ENCODE peak calls at places on chromosomes 7 and 10, in nine cellular contexts. One of them, this sample, is unnamed.

GRCh38 chr7:36207451-36208291 is 54.6 kb downstream of the EEPD1 start:
- DNase-seq in T-cell: peak
- DNase-seq in OCI-LY7: no peak
- DNase-seq in T-helper 2 cell: peak
- DNase-seq in Right ventricle myocardium inferior: peak
- DNase-seq in posterior vena cava: peak
- DNase-seq in amygdala: peak
- DNase-seq in effector CD4-positive, alpha-beta T cell: peak
- DNase-seq in osteocyte: no peak
- DNase-seq in this sample: no peak

GRCh38 chr7:146659732-146660131 is 543.1 kb downstream of the CNTNAP2 start:
- DNase-seq in T-helper 2 cell: no peak
- DNase-seq in Right ventricle myocardium inferior: no peak
- DNase-seq in osteocyte: no peak
- DNase-seq in OCI-LY7: no peak
- DNase-seq in amygdala: no peak
- DNase-seq in effector CD4-positive, alpha-beta T cell: no peak
- DNase-seq in posterior vena cava: no peak
- DNase-seq in T-cell: no peak
- DNase-seq in this sample: no peak

GRCh38 chr10:33661580-33662269 is 327.3 kb upstream of the NRP1 start:
- DNase-seq in Right ventricle myocardium inferior: peak
- DNase-seq in effector CD4-positive, alpha-beta T cell: no peak
- DNase-seq in osteocyte: peak
- DNase-seq in posterior vena cava: peak
- DNase-seq in amygdala: peak
- DNase-seq in OCI-LY7: no peak
- DNase-seq in T-cell: no peak
- DNase-seq in T-helper 2 cell: no peak
- DNase-seq in this sample: no peak

GRCh38 chr10:124742418-124743187 is 1.6 kb downstream of the FAM53B start:
- DNase-seq in posterior vena cava: no peak
- DNase-seq in amygdala: no peak
- DNase-seq in Right ventricle myocardium inferior: peak
- DNase-seq in T-helper 2 cell: no peak
- DNase-seq in effector CD4-positive, alpha-beta T cell: no peak
- DNase-seq in osteocyte: no peak
- DNase-seq in OCI-LY7: peak
- DNase-seq in T-cell: no peak
- DNase-seq in this sample: no peak

GRCh38 chr7:11807000-11807399 is 25.0 kb downstream of the THSD7A start:
- DNase-seq in Right ventricle myocardium inferior: no peak
- DNase-seq in effector CD4-positive, alpha-beta T cell: no peak
- DNase-seq in OCI-LY7: no peak
- DNase-seq in T-cell: no peak
- DNase-seq in T-helper 2 cell: no peak
- DNase-seq in osteocyte: no peak
- DNase-seq in posterior vena cava: no peak
- DNase-seq in amygdala: no peak
- DNase-seq in this sample: no peak

GRCh38 chr7:80277434-80278427 is 143.1 kb downstream of the GNAI1 start:
- DNase-seq in T-cell: no peak
- DNase-seq in T-helper 2 cell: no peak
- DNase-seq in effector CD4-positive, alpha-beta T cell: no peak
- DNase-seq in posterior vena cava: no peak
- DNase-seq in OCI-LY7: no peak
- DNase-seq in osteocyte: no peak
- DNase-seq in Right ventricle myocardium inferior: no peak
- DNase-seq in amygdala: no peak
- DNase-seq in this sample: no peak

GRCh38 chr10:85612378-85612775 is 754.2 kb downstream of the GRID1 start:
- DNase-seq in OCI-LY7: peak
- DNase-seq in effector CD4-positive, alpha-beta T cell: no peak
- DNase-seq in amygdala: no peak
- DNase-seq in osteocyte: peak
- DNase-seq in posterior vena cava: no peak
- DNase-seq in Right ventricle myocardium inferior: no peak
- DNase-seq in T-helper 2 cell: peak
- DNase-seq in T-cell: peak
- DNase-seq in this sample: peak

GRCh38 chr10:78516741-78517140 is 483.1 kb downstream of the RPS24 start:
- DNase-seq in Right ventricle myocardium inferior: no peak
- DNase-seq in T-cell: no peak
- DNase-seq in T-helper 2 cell: no peak
- DNase-seq in osteocyte: peak
- DNase-seq in effector CD4-positive, alpha-beta T cell: no peak
- DNase-seq in posterior vena cava: no peak
- DNase-seq in amygdala: no peak
- DNase-seq in OCI-LY7: no peak
- DNase-seq in this sample: no peak

GRCh38 chr7:16084370-16084769 is 337.0 kb downstream of the CRPPA start:
- DNase-seq in OCI-LY7: no peak
- DNase-seq in T-helper 2 cell: no peak
- DNase-seq in T-cell: no peak
- DNase-seq in posterior vena cava: no peak
- DNase-seq in effector CD4-positive, alpha-beta T cell: no peak
- DNase-seq in osteocyte: no peak
- DNase-seq in Right ventricle myocardium inferior: no peak
- DNase-seq in amygdala: no peak
- DNase-seq in this sample: no peak

GRCh38 chr7:128940494-128941322 is 3.0 kb downstream of the IRF5 start:
- DNase-seq in T-cell: no peak
- DNase-seq in effector CD4-positive, alpha-beta T cell: no peak
- DNase-seq in amygdala: no peak
- DNase-seq in OCI-LY7: peak
- DNase-seq in osteocyte: no peak
- DNase-seq in T-helper 2 cell: no peak
- DNase-seq in posterior vena cava: peak
- DNase-seq in Right ventricle myocardium inferior: peak
- DNase-seq in this sample: peak

GRCh38 chr7:158228131-158228530 is 359.5 kb downstream of the PTPRN2 start:
- DNase-seq in OCI-LY7: no peak
- DNase-seq in Right ventricle myocardium inferior: no peak
- DNase-seq in T-cell: no peak
- DNase-seq in posterior vena cava: no peak
- DNase-seq in osteocyte: no peak
- DNase-seq in amygdala: no peak
- DNase-seq in T-helper 2 cell: no peak
- DNase-seq in effector CD4-positive, alpha-beta T cell: no peak
- DNase-seq in this sample: no peak

GRCh38 chr10:1256139-1256720 is 200.0 kb downstream of the WDR37 start:
- DNase-seq in Right ventricle myocardium inferior: no peak
- DNase-seq in osteocyte: no peak
- DNase-seq in effector CD4-positive, alpha-beta T cell: no peak
- DNase-seq in T-helper 2 cell: no peak
- DNase-seq in OCI-LY7: no peak
- DNase-seq in T-cell: no peak
- DNase-seq in amygdala: no peak
- DNase-seq in posterior vena cava: peak
- DNase-seq in this sample: no peak

GRCh38 chr7:17769918-17770317 is 170.4 kb downstream of the SNX13 start:
- DNase-seq in osteocyte: no peak
- DNase-seq in amygdala: peak
- DNase-seq in posterior vena cava: peak
- DNase-seq in T-cell: peak
- DNase-seq in Right ventricle myocardium inferior: no peak
- DNase-seq in OCI-LY7: peak
- DNase-seq in T-helper 2 cell: no peak
- DNase-seq in effector CD4-positive, alpha-beta T cell: peak
- DNase-seq in this sample: no peak

GRCh38 chr7:30028749-30029635 is 780 bp downstream of the PLEKHA8 start:
- DNase-seq in T-cell: peak
- DNase-seq in T-helper 2 cell: peak
- DNase-seq in amygdala: peak
- DNase-seq in posterior vena cava: peak
- DNase-seq in osteocyte: no peak
- DNase-seq in Right ventricle myocardium inferior: peak
- DNase-seq in effector CD4-positive, alpha-beta T cell: no peak
- DNase-seq in OCI-LY7: peak
- DNase-seq in this sample: no peak

GRCh38 chr7:29883462-29884398 is 77.4 kb downstream of the WIPF3 start:
- DNase-seq in T-cell: no peak
- DNase-seq in posterior vena cava: no peak
- DNase-seq in effector CD4-positive, alpha-beta T cell: no peak
- DNase-seq in amygdala: no peak
- DNase-seq in osteocyte: peak
- DNase-seq in T-helper 2 cell: no peak
- DNase-seq in Right ventricle myocardium inferior: no peak
- DNase-seq in OCI-LY7: no peak
- DNase-seq in this sample: no peak

GRCh38 chr10:113329121-113329596 is 223.7 kb upstream of the HABP2 start:
- DNase-seq in T-helper 2 cell: no peak
- DNase-seq in effector CD4-positive, alpha-beta T cell: no peak
- DNase-seq in T-cell: no peak
- DNase-seq in amygdala: no peak
- DNase-seq in Right ventricle myocardium inferior: no peak
- DNase-seq in osteocyte: no peak
- DNase-seq in posterior vena cava: no peak
- DNase-seq in OCI-LY7: no peak
- DNase-seq in this sample: no peak

GRCh38 chr7:40220421-40220911 is 85.7 kb downstream of the SUGCT start:
- DNase-seq in osteocyte: no peak
- DNase-seq in OCI-LY7: no peak
- DNase-seq in T-cell: no peak
- DNase-seq in posterior vena cava: no peak
- DNase-seq in amygdala: no peak
- DNase-seq in Right ventricle myocardium inferior: no peak
- DNase-seq in effector CD4-positive, alpha-beta T cell: no peak
- DNase-seq in T-helper 2 cell: no peak
- DNase-seq in this sample: no peak

GRCh38 chr10:116753759-116754158 is 11.4 kb upstream of the HSPA12A start:
- DNase-seq in osteocyte: no peak
- DNase-seq in posterior vena cava: no peak
- DNase-seq in amygdala: no peak
- DNase-seq in T-cell: no peak
- DNase-seq in Right ventricle myocardium inferior: no peak
- DNase-seq in OCI-LY7: no peak
- DNase-seq in effector CD4-positive, alpha-beta T cell: no peak
- DNase-seq in T-helper 2 cell: no peak
- DNase-seq in this sample: no peak

GRCh38 chr10:29142516-29143314 is 146.2 kb upstream of the LYZL1 start:
- DNase-seq in posterior vena cava: no peak
- DNase-seq in T-helper 2 cell: no peak
- DNase-seq in Right ventricle myocardium inferior: no peak
- DNase-seq in effector CD4-positive, alpha-beta T cell: no peak
- DNase-seq in T-cell: no peak
- DNase-seq in osteocyte: peak
- DNase-seq in amygdala: no peak
- DNase-seq in OCI-LY7: no peak
- DNase-seq in this sample: no peak

GRCh38 chr10:4270116-4270515 is 485.1 kb upstream of the KLF6 start:
- DNase-seq in T-helper 2 cell: no peak
- DNase-seq in Right ventricle myocardium inferior: no peak
- DNase-seq in posterior vena cava: no peak
- DNase-seq in OCI-LY7: no peak
- DNase-seq in osteocyte: no peak
- DNase-seq in T-cell: no peak
- DNase-seq in amygdala: no peak
- DNase-seq in effector CD4-positive, alpha-beta T cell: no peak
- DNase-seq in this sample: no peak

GRCh38 chr7:30163231-30163894 is 28.6 kb downstream of the MTURN start:
- DNase-seq in T-helper 2 cell: peak
- DNase-seq in T-cell: peak
- DNase-seq in effector CD4-positive, alpha-beta T cell: no peak
- DNase-seq in Right ventricle myocardium inferior: no peak
- DNase-seq in osteocyte: no peak
- DNase-seq in posterior vena cava: no peak
- DNase-seq in amygdala: peak
- DNase-seq in OCI-LY7: peak
- DNase-seq in this sample: no peak

GRCh38 chr10:132447446-132448247 is 50.6 kb downstream of the PWWP2B start:
- DNase-seq in OCI-LY7: peak
- DNase-seq in effector CD4-positive, alpha-beta T cell: peak
- DNase-seq in amygdala: no peak
- DNase-seq in osteocyte: no peak
- DNase-seq in T-cell: peak
- DNase-seq in T-helper 2 cell: peak
- DNase-seq in posterior vena cava: no peak
- DNase-seq in Right ventricle myocardium inferior: peak
- DNase-seq in this sample: no peak

GRCh38 chr7:134004829-134005505 is 122.2 kb upstream of the LRGUK start:
- DNase-seq in Right ventricle myocardium inferior: no peak
- DNase-seq in effector CD4-positive, alpha-beta T cell: no peak
- DNase-seq in OCI-LY7: no peak
- DNase-seq in T-helper 2 cell: no peak
- DNase-seq in osteocyte: no peak
- DNase-seq in posterior vena cava: no peak
- DNase-seq in T-cell: no peak
- DNase-seq in amygdala: no peak
- DNase-seq in this sample: no peak

GRCh38 chr7:151000886-151001495 is 10.2 kb downstream of the NOS3 start:
- DNase-seq in effector CD4-positive, alpha-beta T cell: no peak
- DNase-seq in amygdala: no peak
- DNase-seq in Right ventricle myocardium inferior: no peak
- DNase-seq in T-cell: no peak
- DNase-seq in osteocyte: no peak
- DNase-seq in posterior vena cava: no peak
- DNase-seq in T-helper 2 cell: no peak
- DNase-seq in OCI-LY7: no peak
- DNase-seq in this sample: no peak

This sample was measured in GM12878.